ENCODE peak calls at places on chromosomes 12 and 14, in five cellular contexts. X, K, V, R and W are unnamed samples.

GRCh38 chr14:67251573-67252226 is 10.5 kb downstream of the PALS1 start:
- DNase-seq in V (no peak), K (no peak), X (no peak), R (no peak), W (no peak)

GRCh38 chr12:1591029-1591428 is 3.4 kb downstream of the FBXL14 start:
- DNase-seq in R (no peak), K (no peak), X (peak), V (no peak), W (no peak)

GRCh38 chr12:123801573-123802178 is 39.6 kb downstream of the DNAH10 start:
- DNase-seq in R (no peak), X (no peak), V (no peak), K (no peak), W (no peak)

GRCh38 chr14:23567186-23568020 is at the start of gene AP1G2:
- DNase-seq in V (peak), K (peak), X (peak), R (no peak), W (peak)

GRCh38 chr12:24297516-24297915 is 348.0 kb upstream of the SOX5 start:
- DNase-seq in K (no peak), R (no peak), V (no peak), X (no peak), W (no peak)

GRCh38 chr12:89901906-89902648 is 193.4 kb upstream of the ATP2B1 start:
- DNase-seq in X (no peak), K (no peak), V (no peak), R (no peak), W (no peak)

GRCh38 chr14:75010472-75010871 is 7.8 kb downstream of the EIF2B2 start:
- DNase-seq in V (no peak), K (no peak), X (no peak), R (peak), W (no peak)

GRCh38 chr14:37545174-37545573 is 49.9 kb downstream of the FOXA1 start:
- DNase-seq in V (no peak), R (no peak), X (no peak), K (no peak), W (no peak)

GRCh38 chr14:62143235-62143634 is 381.0 kb downstream of the SNAPC1 start:
- DNase-seq in X (no peak), K (no peak), V (no peak), R (peak), W (no peak)

GRCh38 chr12:22299294-22299912 is 35.1 kb downstream of the ST8SIA1 start:
- DNase-seq in X (no peak), R (no peak), K (no peak), V (no peak), W (no peak)

GRCh38 chr14:91753501-91754128 is 21.7 kb upstream of the CATSPERB start:
- DNase-seq in K (no peak), X (no peak), R (no peak), V (no peak), W (no peak)